ENCODE peak calls at places on chromosomes 6 and 20, in six cellular contexts. T, D, W, S, B and I are unnamed samples.

GRCh38 chr6:1164600-1164999 is 147.3 kb upstream of the FOXQ1 start:
- DNase-seq in D (no peak), B (no peak), T (no peak), S (no peak), W (peak), I (no peak)

GRCh38 chr20:63937596-63937995 is 18.6 kb downstream of the UCKL1 start:
- DNase-seq in T (no peak), S (no peak), W (no peak), B (no peak), D (no peak), I (no peak)

GRCh38 chr6:118912646-118913045 is 18.7 kb downstream of the ASF1A start:
- DNase-seq in S (no peak), B (no peak), D (no peak), T (no peak), W (no peak), I (no peak)

GRCh38 chr6:137271245-137272183 is 52.3 kb upstream of the IFNGR1 start:
- DNase-seq in B (no peak), D (no peak), S (no peak), W (peak), T (peak), I (no peak)

GRCh38 chr6:57147401-57147800 is 24.7 kb upstream of the BAG2 start:
- DNase-seq in W (no peak), B (no peak), T (no peak), S (no peak), D (no peak), I (no peak)

GRCh38 chr6:158730175-158730907 is 80.5 kb downstream of the SYTL3 start:
- DNase-seq in B (no peak), D (no peak), S (no peak), T (no peak), W (no peak), I (no peak)

GRCh38 chr6:31752739-31753319 is 9.6 kb upstream of the SAPCD1 start:
- DNase-seq in S (no peak), D (no peak), B (no peak), T (no peak), W (no peak), I (no peak)

GRCh38 chr20:38692436-38693411 is 31.6 kb upstream of the SLC32A1 start:
- DNase-seq in T (peak), S (no peak), D (no peak), B (peak), W (peak), I (no peak)

GRCh38 chr6:75117701-75118100 is 88.2 kb downstream of the COL12A1 start:
- DNase-seq in B (no peak), W (no peak), S (no peak), D (no peak), T (no peak), I (no peak)

GRCh38 chr6:134835998-134836397 is 113.9 kb downstream of the ALDH8A1 start:
- DNase-seq in D (no peak), S (no peak), B (no peak), W (no peak), T (no peak), I (no peak)

GRCh38 chr6:150016324-150017185 is 8.8 kb downstream of the RAET1L start:
- DNase-seq in S (peak), B (peak), D (no peak), T (peak), W (peak), I (peak)

GRCh38 chr6:5295612-5296011 is 34.3 kb downstream of the FARS2 start:
- DNase-seq in S (no peak), W (no peak), T (no peak), D (no peak), B (no peak), I (no peak)

GRCh38 chr20:58127731-58128130 is 100.7 kb downstream of the ANKRD60 start:
- DNase-seq in S (no peak), B (peak), D (no peak), T (no peak), W (no peak), I (peak)

GRCh38 chr6:139126255-139126654 is 8.6 kb upstream of the HECA start:
- DNase-seq in T (no peak), S (no peak), D (peak), W (peak), B (no peak), I (no peak)